ENCODE peak calls at places on chromosomes 13 and 19, in five cellular contexts. E is germinal center, Y is EL, X is NB4, S is NCI-H524 treated with DMSO at 0.1 percent for 48 hours. P is an unnamed sample.

GRCh38 chr19:21848706-21849105 is 12.7 kb upstream of the ZNF43 start:
- DNase-seq in E (no peak), Y (peak), X (no peak), S (no peak), P (no peak)

GRCh38 chr19:35644206-35644986 is 2.9 kb downstream of the ETV2 start:
- DNase-seq in X (peak), E (peak), S (peak), Y (peak), P (peak)

GRCh38 chr19:46784262-46785053 is 3.9 kb downstream of the SLC1A5 start:
- DNase-seq in S (no peak), E (peak), X (peak), Y (peak), P (peak)

GRCh38 chr13:49097374-49097773 is 121.7 kb downstream of the FNDC3A start:
- DNase-seq in S (no peak), X (no peak), E (no peak), Y (peak), P (no peak)

GRCh38 chr13:91165758-91166157 is 181.7 kb upstream of the MIR17HG start:
- DNase-seq in X (no peak), S (no peak), E (no peak), Y (no peak), P (no peak)

GRCh38 chr13:37014609-37015008 is 14.0 kb downstream of the EXOSC8 start:
- DNase-seq in X (no peak), E (no peak), S (no peak), Y (peak), P (no peak)

GRCh38 chr19:55679343-55680257 is 4.6 kb downstream of the EPN1 start:
- DNase-seq in E (no peak), S (no peak), X (no peak), Y (peak), P (peak)

GRCh38 chr13:20461860-20462532 is 63.7 kb downstream of the CRYL1 start:
- DNase-seq in E (no peak), S (no peak), X (peak), Y (peak), P (no peak)

GRCh38 chr13:42110410-42111155 is 62.1 kb downstream of the DGKH start:
- DNase-seq in Y (peak), S (peak), E (peak), X (peak), P (peak)

GRCh38 chr13:34107814-34108213 is 289.9 kb downstream of the RFC3 start:
- DNase-seq in X (no peak), Y (peak), S (no peak), E (no peak), P (no peak)

GRCh38 chr13:49366841-49367240 is 77.0 kb downstream of the CAB39L start:
- DNase-seq in X (no peak), Y (peak), E (no peak), S (no peak), P (no peak)

GRCh38 chr19:20999731-21000352 is 20.6 kb upstream of the ZNF430 start:
- DNase-seq in E (peak), S (peak), Y (peak), X (peak), P (peak)

GRCh38 chr19:42086188-42086736 is 10.3 kb downstream of the ZNF574 start:
- DNase-seq in S (no peak), E (no peak), X (no peak), Y (no peak), P (no peak)

GRCh38 chr19:5507056-5507624 is 51.9 kb downstream of the ZNRF4 start:
- DNase-seq in X (no peak), E (no peak), Y (no peak), S (no peak), P (no peak)

GRCh38 chr13:52615817-52616216 is 26.4 kb upstream of the HNRNPA1L2 start:
- DNase-seq in S (no peak), X (peak), E (peak), Y (no peak), P (no peak)

GRCh38 chr19:40740747-40741146 is 9.5 kb downstream of the ACTMAP start:
- DNase-seq in X (no peak), E (no peak), S (no peak), Y (no peak), P (no peak)

GRCh38 chr19:7602935-7603497 is 7.4 kb downstream of the CAMSAP3 start:
- DNase-seq in S (no peak), E (no peak), X (no peak), Y (no peak), P (no peak)

GRCh38 chr13:96958286-96958891 is 35.9 kb downstream of the OXGR1 start:
- DNase-seq in X (peak), Y (peak), E (peak), S (peak), P (no peak)

GRCh38 chr19:15595069-15595468 is 19.9 kb upstream of the CYP4F8 start:
- DNase-seq in S (no peak), Y (no peak), E (no peak), X (peak), P (no peak)

GRCh38 chr19:30227661-30228112 is 144.5 kb upstream of the ZNF536 start:
- DNase-seq in E (peak), Y (peak), X (peak), S (no peak), P (no peak)

GRCh38 chr19:51689751-51690358 is 3.3 kb upstream of the SPACA6 start:
- DNase-seq in E (no peak), X (no peak), S (no peak), Y (peak), P (no peak)

GRCh38 chr13:112748947-112749346 is 59.1 kb downstream of the ATP11A start:
- DNase-seq in S (no peak), E (no peak), Y (no peak), X (no peak), P (no peak)

GRCh38 chr13:113636266-113636963 is 21.6 kb downstream of the ATP4B start:
- DNase-seq in X (no peak), S (no peak), Y (no peak), E (no peak), P (no peak)

GRCh38 chr13:26062853-26063444 is 11.1 kb upstream of the SHISA2 start:
- DNase-seq in S (peak), E (no peak), Y (peak), X (peak), P (peak)

GRCh38 chr19:1250374-1251232 is 2.2 kb downstream of the MIDN start:
- DNase-seq in E (peak), X (peak), Y (peak), S (no peak), P (peak)

GRCh38 chr13:41018583-41018909 is 570 bp downstream of the ELF1 start:
- DNase-seq in X (no peak), Y (no peak), S (no peak), E (no peak), P (no peak)

GRCh38 chr13:102039264-102039663 is 362.6 kb downstream of the FGF14 start:
- DNase-seq in S (no peak), Y (no peak), X (no peak), E (no peak), P (no peak)

GRCh38 chr19:6229216-6229913 is 50.4 kb downstream of the MLLT1 start:
- DNase-seq in X (no peak), Y (no peak), S (no peak), E (no peak), P (no peak)

GRCh38 chr13:105471683-105472082 is 1063.8 kb downstream of the EFNB2 start:
- DNase-seq in Y (no peak), X (no peak), E (no peak), S (no peak), P (no peak)

GRCh38 chr19:14072535-14073231 is at the start of gene MISP3:
- DNase-seq in Y (peak), S (no peak), X (peak), E (peak), P (no peak)

P was measured in T-helper 1 cell.